ENCODE peak calls at places on chromosomes 16 and 17, in five cellular contexts. One of them, this sample, is unnamed.

GRCh38 chr17:41421116-41421515 is 3.3 kb downstream of the KRT37 start:
- DNase-seq in NCI-H1105: no peak
- DNase-seq in AG20443: peak; percentile 47
- DNase-seq in hepatocyte: peak; percentile 69
- DNase-seq in amniotic stem cell: no peak
- DNase-seq in this sample: no peak

GRCh38 chr17:31787857-31788570 is 71.0 kb downstream of the COPRS start:
- DNase-seq in NCI-H1105: no peak
- DNase-seq in AG20443: peak; percentile 94
- DNase-seq in hepatocyte: peak; percentile 61
- DNase-seq in amniotic stem cell: peak; percentile 44
- DNase-seq in this sample: no peak

GRCh38 chr16:27315333-27316037 is 1.7 kb downstream of the IL4R start:
- DNase-seq in NCI-H1105: no peak
- DNase-seq in AG20443: peak; percentile 58
- DNase-seq in hepatocyte: peak; percentile 65
- DNase-seq in amniotic stem cell: no peak
- DNase-seq in this sample: peak; percentile 68

GRCh38 chr17:81977211-81978091 is at the start of gene ASPSCR1:
- DNase-seq in NCI-H1105: peak; percentile 73
- DNase-seq in AG20443: peak; percentile 98
- DNase-seq in hepatocyte: peak; percentile 98
- DNase-seq in amniotic stem cell: peak; percentile 72
- DNase-seq in this sample: peak; percentile 89

GRCh38 chr17:5138616-5139453 is 23.0 kb downstream of the USP6 start:
- DNase-seq in NCI-H1105: no peak
- DNase-seq in AG20443: no peak
- DNase-seq in hepatocyte: no peak
- DNase-seq in amniotic stem cell: no peak
- DNase-seq in this sample: no peak

GRCh38 chr16:89071686-89072182 is 21.9 kb upstream of the ACSF3 start:
- DNase-seq in NCI-H1105: no peak
- DNase-seq in AG20443: no peak
- DNase-seq in hepatocyte: peak; percentile 65
- DNase-seq in amniotic stem cell: no peak
- DNase-seq in this sample: no peak

GRCh38 chr17:20197527-20197926 is 188.4 kb downstream of the SPECC1 start:
- DNase-seq in NCI-H1105: no peak
- DNase-seq in AG20443: no peak
- DNase-seq in hepatocyte: no peak
- DNase-seq in amniotic stem cell: no peak
- DNase-seq in this sample: no peak

GRCh38 chr16:56767018-56767417 is 37.1 kb downstream of the NUP93 start:
- DNase-seq in NCI-H1105: no peak
- DNase-seq in AG20443: no peak
- DNase-seq in hepatocyte: no peak
- DNase-seq in amniotic stem cell: no peak
- DNase-seq in this sample: no peak

GRCh38 chr17:1455748-1456599 is at the start of gene CRK:
- DNase-seq in NCI-H1105: peak; percentile 88
- DNase-seq in AG20443: peak; percentile 100
- DNase-seq in hepatocyte: peak; percentile 99
- DNase-seq in amniotic stem cell: peak; percentile 70
- DNase-seq in this sample: peak; percentile 97

GRCh38 chr16:69703638-69704037 is 22.7 kb downstream of the NQO1 start:
- DNase-seq in NCI-H1105: no peak
- DNase-seq in AG20443: no peak
- DNase-seq in hepatocyte: no peak
- DNase-seq in amniotic stem cell: no peak
- DNase-seq in this sample: no peak

GRCh38 chr17:49965522-49965905 is 3.5 kb upstream of the DLX4 start:
- DNase-seq in NCI-H1105: no peak
- DNase-seq in AG20443: no peak
- DNase-seq in hepatocyte: no peak
- DNase-seq in amniotic stem cell: no peak
- DNase-seq in this sample: no peak

GRCh38 chr17:79519601-79520000 is 91.2 kb downstream of the RBFOX3 start:
- DNase-seq in NCI-H1105: no peak
- DNase-seq in AG20443: no peak
- DNase-seq in hepatocyte: no peak
- DNase-seq in amniotic stem cell: no peak
- DNase-seq in this sample: no peak

GRCh38 chr17:74325743-74326379 is at the start of gene KIF19:
- DNase-seq in NCI-H1105: no peak
- DNase-seq in AG20443: peak; percentile 68
- DNase-seq in hepatocyte: peak; percentile 70
- DNase-seq in amniotic stem cell: no peak
- DNase-seq in this sample: peak; percentile 35

GRCh38 chr17:37792787-37793186 is 47.9 kb upstream of the HNF1B start:
- DNase-seq in NCI-H1105: no peak
- DNase-seq in AG20443: peak; percentile 44
- DNase-seq in hepatocyte: no peak
- DNase-seq in amniotic stem cell: no peak
- DNase-seq in this sample: no peak

This sample was measured in small intestine.